ENCODE peak calls at places on chromosome 21, in seven cellular contexts. I is uterus, A is right lobe of liver, F is stomach, B is IMR-90, C is lower leg skin, Y is tibial nerve. E is an unnamed sample.

GRCh38 chr21:15660424-15660805 is 69.4 kb upstream of the USP25 start:
- DNase-seq in I (no peak), Y (no peak), A (no peak), C (no peak), B (no peak), F (no peak), E (no peak)

GRCh38 chr21:21101911-21102310 is 103.7 kb downstream of the NCAM2 start:
- DNase-seq in F (no peak), B (peak), A (no peak), I (no peak), Y (no peak), C (no peak), E (no peak)

GRCh38 chr21:15841856-15842564 is 112.2 kb downstream of the USP25 start:
- DNase-seq in C (no peak), Y (no peak), F (no peak), A (no peak), I (no peak), B (peak), E (no peak)

GRCh38 chr21:16181024-16181423 is 451.2 kb downstream of the USP25 start:
- DNase-seq in C (no peak), Y (no peak), B (no peak), I (peak), A (no peak), F (no peak), E (no peak)

GRCh38 chr21:38244885-38245869 is 11.6 kb upstream of the KCNJ15 start:
- DNase-seq in C (no peak), F (no peak), B (peak), Y (no peak), A (no peak), I (no peak), E (no peak)

GRCh38 chr21:9763306-9763705 is 758.1 kb upstream of the TPTE start:
- DNase-seq in A (no peak), B (no peak), F (no peak), Y (no peak), I (no peak), C (no peak), E (no peak)

GRCh38 chr21:31730687-31731111 is 1.2 kb downstream of the SCAF4 start:
- DNase-seq in B (peak), A (peak), F (no peak), I (no peak), C (no peak), Y (peak), E (no peak)

GRCh38 chr21:15549671-15550070 is 180.1 kb upstream of the USP25 start:
- DNase-seq in C (no peak), I (no peak), A (no peak), Y (no peak), B (peak), F (no peak), E (no peak)

GRCh38 chr21:17387030-17387617 is 125.7 kb upstream of the CXADR start:
- DNase-seq in B (peak), I (peak), F (peak), Y (peak), A (no peak), C (peak), E (peak)

GRCh38 chr21:29258626-29259335 is 39.9 kb upstream of the BACH1 start:
- DNase-seq in F (no peak), Y (no peak), I (no peak), A (no peak), B (peak), C (no peak), E (no peak)

GRCh38 chr21:21624674-21625073 is 626.5 kb downstream of the NCAM2 start:
- DNase-seq in Y (no peak), F (no peak), B (peak), A (no peak), I (no peak), C (no peak), E (no peak)

GRCh38 chr21:18951291-18952038 is 547.9 kb upstream of the TMPRSS15 start:
- DNase-seq in I (no peak), B (no peak), Y (no peak), F (no peak), C (no peak), A (no peak), E (no peak)

GRCh38 chr21:31616216-31616615 is 43.3 kb upstream of the SOD1 start:
- DNase-seq in B (no peak), Y (no peak), I (no peak), F (no peak), C (no peak), A (no peak), E (no peak)

GRCh38 chr21:22363504-22363903 is 1365.3 kb downstream of the NCAM2 start:
- DNase-seq in F (no peak), I (no peak), B (no peak), Y (no peak), A (no peak), C (no peak), E (no peak)

GRCh38 chr21:28547795-28548194 is 444.9 kb downstream of the LTN1 start:
- DNase-seq in B (no peak), I (no peak), A (no peak), F (no peak), C (peak), Y (no peak), E (no peak)

GRCh38 chr21:29873908-29874307 is 65.9 kb downstream of the GRIK1 start:
- DNase-seq in F (no peak), C (no peak), Y (no peak), B (no peak), I (no peak), A (no peak), E (no peak)

GRCh38 chr21:17542371-17542992 is 29.6 kb downstream of the CXADR start:
- DNase-seq in I (no peak), F (no peak), A (no peak), B (no peak), C (no peak), Y (no peak), E (peak)

GRCh38 chr21:24445517-24445916 is 1161.8 kb downstream of the MRPL39 start:
- DNase-seq in C (no peak), F (no peak), I (no peak), Y (no peak), A (no peak), B (no peak), E (no peak)

GRCh38 chr21:26710155-26710554 is 135.1 kb downstream of the ADAMTS1 start:
- DNase-seq in I (no peak), C (no peak), Y (no peak), B (no peak), A (no peak), F (no peak), E (no peak)

GRCh38 chr21:31804008-31804394 is 68.8 kb upstream of the HUNK start:
- DNase-seq in A (no peak), I (no peak), B (no peak), Y (no peak), C (no peak), F (no peak), E (no peak)

GRCh38 chr21:27564684-27565280 is 597.9 kb upstream of the ADAMTS5 start:
- DNase-seq in C (no peak), F (peak), Y (peak), B (peak), A (no peak), I (peak), E (peak)

GRCh38 chr21:27526451-27526850 is 559.6 kb upstream of the ADAMTS5 start:
- DNase-seq in I (no peak), Y (no peak), A (no peak), F (no peak), B (no peak), C (no peak), E (no peak)

GRCh38 chr21:14084701-14085100 is 126.1 kb downstream of the LIPI start:
- DNase-seq in A (no peak), C (no peak), F (no peak), Y (no peak), I (no peak), B (no peak), E (no peak)

GRCh38 chr21:32306021-32306780 is 7.5 kb downstream of the MRAP start:
- DNase-seq in I (no peak), Y (no peak), B (no peak), F (no peak), C (no peak), A (no peak), E (no peak)

GRCh38 chr21:17451364-17451869 is 61.4 kb upstream of the CXADR start:
- DNase-seq in A (no peak), C (peak), Y (peak), F (no peak), I (no peak), B (peak), E (no peak)

GRCh38 chr21:38273745-38274544 is 17.2 kb downstream of the KCNJ15 start:
- DNase-seq in F (no peak), C (no peak), A (no peak), I (no peak), B (peak), Y (peak), E (peak)

GRCh38 chr21:27290020-27290419 is 323.1 kb upstream of the ADAMTS5 start:
- DNase-seq in Y (no peak), F (no peak), I (no peak), C (no peak), B (no peak), A (no peak), E (no peak)

GRCh38 chr21:26961704-26962103 is 5.2 kb downstream of the ADAMTS5 start:
- DNase-seq in B (no peak), Y (no peak), C (no peak), A (no peak), F (no peak), I (peak), E (peak)

GRCh38 chr21:31860851-31861250 is 12.0 kb upstream of the HUNK start:
- DNase-seq in I (no peak), F (no peak), C (no peak), Y (no peak), A (no peak), B (no peak), E (no peak)

GRCh38 chr21:26918318-26919065 is 48.4 kb downstream of the ADAMTS5 start:
- DNase-seq in F (no peak), Y (no peak), I (no peak), B (peak), A (no peak), C (no peak), E (no peak)

GRCh38 chr21:26194326-26194725 is 23.8 kb upstream of the APP start:
- DNase-seq in B (no peak), C (no peak), A (no peak), Y (no peak), F (no peak), I (no peak), E (no peak)

GRCh38 chr21:16318651-16319300 is 589.0 kb downstream of the USP25 start:
- DNase-seq in I (no peak), F (no peak), B (no peak), C (no peak), A (no peak), Y (no peak), E (no peak)

GRCh38 chr21:14630556-14631069 is 84.5 kb upstream of the SAMSN1 start:
- DNase-seq in F (no peak), B (no peak), C (no peak), A (no peak), Y (no peak), I (no peak), E (no peak)

GRCh38 chr21:14616303-14617039 is 70.4 kb upstream of the SAMSN1 start:
- DNase-seq in C (no peak), F (no peak), Y (no peak), I (no peak), A (no peak), B (no peak), E (no peak)

DNA sequence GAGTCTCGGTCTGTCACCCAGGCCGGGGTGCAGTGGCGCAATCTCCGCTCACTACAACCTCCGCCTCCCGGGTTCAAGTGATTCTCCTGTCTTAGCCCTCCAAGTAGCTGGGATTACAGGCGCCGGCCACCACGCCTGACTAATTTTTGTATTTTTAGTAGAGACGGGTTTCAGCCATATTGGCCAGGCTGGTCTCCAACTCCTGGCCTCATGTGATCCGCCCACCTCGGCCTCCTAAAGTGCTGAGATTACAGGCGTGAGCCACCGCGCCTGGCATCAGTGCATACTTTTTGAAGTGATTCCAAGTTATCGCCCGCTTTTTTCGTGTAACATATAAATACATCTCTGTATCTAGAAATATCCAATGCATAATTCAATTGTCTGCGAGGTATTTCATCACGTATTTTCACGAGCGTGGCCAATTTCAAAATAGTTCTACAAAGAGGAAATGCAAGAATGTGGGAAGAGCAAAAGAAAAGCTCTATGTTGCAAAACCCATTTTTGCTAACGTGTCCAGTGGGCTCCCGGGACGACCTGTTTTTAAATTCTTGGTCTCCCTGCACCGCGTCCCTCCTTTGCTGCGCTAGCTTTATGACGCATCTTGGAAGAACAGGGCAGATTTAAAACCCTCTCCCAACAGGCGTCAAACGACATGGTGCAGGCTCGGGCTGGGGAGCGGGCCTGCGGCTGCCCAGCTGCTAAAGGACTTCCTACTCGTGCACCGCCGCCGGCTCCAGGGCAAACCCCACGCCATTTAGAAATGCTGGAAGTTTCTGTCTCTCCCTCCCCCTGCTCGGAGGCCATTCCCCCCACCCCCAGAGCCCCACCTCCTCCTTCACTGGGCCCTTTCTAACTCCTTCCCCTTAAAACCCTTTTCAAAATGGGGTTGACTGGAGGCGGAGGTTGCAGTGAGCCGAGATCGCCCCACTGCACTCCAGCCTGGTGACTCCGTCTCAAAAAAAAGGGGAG is 918 bp upstream of the IFNGR2 start:
- DNase-seq in Y (peak), A (peak), F (peak), B (peak), I (peak), C (peak), E (peak)
- TF ChIP-seq POLR2A in Y (peak), A (peak), F (no peak), B (no peak), I (peak), C (no peak), E (peak)

GRCh38 chr21:35048183-35048601 is 910 bp downstream of the RUNX1 start:
- DNase-seq in C (no peak), I (no peak), A (no peak), F (no peak), Y (no peak), B (no peak), E (no peak)

GRCh38 chr21:35046880-35047229 is 2.2 kb downstream of the RUNX1 start:
- DNase-seq in Y (no peak), A (no peak), C (no peak), I (no peak), F (no peak), B (no peak), E (no peak)

GRCh38 chr21:35050348-35051286 is 1.5 kb upstream of the RUNX1 start:
- DNase-seq in B (peak), F (no peak), I (no peak), A (no peak), Y (no peak), C (no peak), E (no peak)

GRCh38 chr21:35051287-35051818 is 2.3 kb upstream of the RUNX1 start:
- DNase-seq in F (peak), Y (peak), I (peak), B (peak), A (peak), C (peak), E (peak)

GRCh38 chr21:35048706-35049617 is at the start of gene RUNX1:
- DNase-seq in F (peak), I (no peak), B (peak), A (no peak), C (no peak), Y (peak), E (no peak)
- TF ChIP-seq POLR2A in F (no peak), I (no peak), B (no peak), A (no peak), C (no peak), Y (no peak), E (no peak)

GRCh38 chr21:45982256-45982757 is 737 bp downstream of the COL6A1 start:
- DNase-seq in C (no peak), A (no peak), B (no peak), Y (no peak), I (peak), F (no peak), E (peak)

GRCh38 chr21:45980697-45981096 is 873 bp upstream of the COL6A1 start:
- DNase-seq in I (no peak), Y (no peak), C (no peak), A (no peak), F (no peak), B (no peak), E (no peak)

GRCh38 chr21:45981641-45982255 is at the start of gene COL6A1:
- DNase-seq in I (peak), C (peak), F (peak), Y (peak), A (peak), B (peak), E (peak)

GRCh38 chr21:45980271-45980670 is 1.3 kb upstream of the COL6A1 start:
- DNase-seq in B (no peak), Y (no peak), I (no peak), F (no peak), A (no peak), C (no peak), E (no peak)

DNA sequence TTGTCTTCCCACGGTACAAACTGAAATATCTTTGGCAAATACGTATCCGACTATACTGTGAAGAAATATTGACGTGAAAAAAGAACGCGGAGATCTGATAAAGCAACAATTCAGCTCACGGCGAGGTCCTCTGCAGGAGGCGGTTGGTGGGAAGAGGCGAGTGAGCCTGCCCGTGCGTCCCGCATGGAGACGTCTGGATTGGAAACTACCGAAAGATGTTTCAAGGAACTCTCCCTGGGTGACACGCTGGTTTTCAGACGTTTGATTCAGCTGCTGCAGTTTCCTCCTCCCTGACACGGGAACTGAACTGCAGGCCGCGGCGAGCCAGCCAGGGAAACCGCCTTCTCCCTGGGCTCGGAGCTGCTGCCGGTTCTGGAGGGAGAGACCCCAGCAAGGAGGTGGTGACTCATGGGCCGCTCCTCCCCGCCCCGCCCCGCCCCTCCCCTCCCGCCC is 390 bp upstream of the COL6A1 start:
- DNase-seq in A (peak), F (peak), I (peak), C (peak), B (peak), Y (peak), E (peak)
- TF ChIP-seq POLR2A in A (no peak), F (no peak), I (peak), C (no peak), B (peak), Y (peak), E (no peak)

GRCh38 chr21:39349211-39350093 is 564 bp upstream of the HMGN1 start:
- DNase-seq in A (peak), Y (peak), I (peak), F (peak), B (peak), C (peak), E (peak)
- TF ChIP-seq POLR2A in A (peak), Y (no peak), I (peak), F (no peak), B (no peak), C (no peak), E (peak)

DNA sequence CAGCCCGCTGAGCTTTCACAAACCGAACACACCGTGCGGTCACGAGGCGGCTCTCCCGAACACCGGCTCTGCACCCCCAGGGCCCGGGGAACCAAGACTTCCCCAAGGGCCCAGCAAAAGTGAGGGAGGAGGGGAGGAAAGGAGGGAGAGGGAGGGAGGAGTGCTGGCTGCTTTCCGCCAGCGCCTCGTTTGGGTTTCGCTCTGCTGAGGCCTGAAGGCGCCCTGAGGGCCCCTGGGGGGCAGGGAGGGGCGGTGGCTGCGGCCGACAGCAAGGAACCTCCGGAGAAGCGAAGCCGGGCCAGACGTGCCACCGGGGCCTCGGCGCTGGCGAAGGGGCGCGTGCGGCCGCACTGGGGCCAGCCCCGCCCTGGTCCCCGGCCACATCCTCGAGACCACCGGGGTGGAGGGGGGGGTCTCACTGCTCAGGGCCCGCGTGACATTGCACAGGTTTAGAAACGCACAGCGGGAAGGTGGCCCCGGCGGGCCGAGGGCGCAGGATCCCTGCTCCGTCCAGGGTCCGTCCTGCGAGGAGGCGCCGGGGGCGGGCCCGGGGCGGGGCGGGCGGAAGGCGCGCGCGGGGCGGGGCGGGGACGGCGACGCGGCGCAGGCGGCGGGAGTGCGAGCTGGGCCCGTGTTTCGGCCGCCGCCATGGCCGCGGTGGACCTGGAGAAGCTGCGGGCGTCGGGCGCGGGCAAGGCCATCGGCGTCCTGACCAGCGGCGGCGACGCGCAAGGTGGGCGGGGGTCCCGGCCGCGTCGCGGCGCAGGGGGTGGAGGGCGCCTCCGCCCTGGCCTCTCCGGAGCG is at the start of gene PFKL:
- DNase-seq in F (peak), B (peak), I (peak), Y (peak), A (peak), C (peak), E (peak)
- TF ChIP-seq POLR2A in F (no peak), B (peak), I (peak), Y (no peak), A (peak), C (no peak), E (peak)

E was measured in thyroid gland.